ENCODE peak calls at places on chromosomes 16 and 17, in seven cellular contexts. U is left ventricle myocardium inferior, D is PC-3, T is prostate gland, K is OCI-LY7, M is neural progenitor cell, V is transverse colon. C is an unnamed sample.

GRCh38 chr16:71754108-71754507 is 29.6 kb upstream of the PHLPP2 start:
- DNase-seq in V (no peak), U (no peak), D (no peak), K (no peak), T (no peak), M (no peak), C (no peak)

GRCh38 chr16:73692861-73693260 is 603.8 kb upstream of the PSMD7 start:
- DNase-seq in K (no peak), U (no peak), T (peak; percentile 24), D (no peak), V (no peak), M (no peak), C (no peak)

GRCh38 chr16:31143889-31144148 is 6.0 kb downstream of the PRSS36 start:
- DNase-seq in T (no peak), D (no peak), K (no peak), U (no peak), V (no peak), M (no peak), C (no peak)

GRCh38 chr17:74024871-74025531 is 178.5 kb upstream of the RPL38 start:
- DNase-seq in D (no peak), K (no peak), T (no peak), V (no peak), M (peak; percentile 76), U (no peak), C (no peak)

GRCh38 chr16:11236855-11237254 is 19.1 kb downstream of the SOCS1 start:
- DNase-seq in K (no peak), V (no peak), D (no peak), M (no peak), U (no peak), T (no peak), C (peak; percentile 61)

GRCh38 chr17:8366231-8366630 is 10.3 kb downstream of the KRABD2 start:
- DNase-seq in D (peak; percentile 58), V (no peak), U (no peak), K (no peak), M (no peak), T (no peak), C (no peak)

GRCh38 chr17:80146121-80147034 is 550 bp downstream of the EIF4A3 start:
- DNase-seq in M (peak; percentile 75), D (peak; percentile 20), U (no peak), V (no peak), T (no peak), K (peak; percentile 71), C (peak; percentile 35)

GRCh38 chr17:78163881-78164747 is 4.3 kb upstream of the SYNGR2 start:
- DNase-seq in T (peak; percentile 58), M (no peak), D (no peak), K (no peak), V (peak; percentile 8), U (no peak), C (no peak)

GRCh38 chr17:13885953-13886889 is 183.1 kb upstream of the COX10 start:
- DNase-seq in T (no peak), V (no peak), U (peak; percentile 57), D (no peak), M (no peak), K (no peak), C (no peak)

DNA sequence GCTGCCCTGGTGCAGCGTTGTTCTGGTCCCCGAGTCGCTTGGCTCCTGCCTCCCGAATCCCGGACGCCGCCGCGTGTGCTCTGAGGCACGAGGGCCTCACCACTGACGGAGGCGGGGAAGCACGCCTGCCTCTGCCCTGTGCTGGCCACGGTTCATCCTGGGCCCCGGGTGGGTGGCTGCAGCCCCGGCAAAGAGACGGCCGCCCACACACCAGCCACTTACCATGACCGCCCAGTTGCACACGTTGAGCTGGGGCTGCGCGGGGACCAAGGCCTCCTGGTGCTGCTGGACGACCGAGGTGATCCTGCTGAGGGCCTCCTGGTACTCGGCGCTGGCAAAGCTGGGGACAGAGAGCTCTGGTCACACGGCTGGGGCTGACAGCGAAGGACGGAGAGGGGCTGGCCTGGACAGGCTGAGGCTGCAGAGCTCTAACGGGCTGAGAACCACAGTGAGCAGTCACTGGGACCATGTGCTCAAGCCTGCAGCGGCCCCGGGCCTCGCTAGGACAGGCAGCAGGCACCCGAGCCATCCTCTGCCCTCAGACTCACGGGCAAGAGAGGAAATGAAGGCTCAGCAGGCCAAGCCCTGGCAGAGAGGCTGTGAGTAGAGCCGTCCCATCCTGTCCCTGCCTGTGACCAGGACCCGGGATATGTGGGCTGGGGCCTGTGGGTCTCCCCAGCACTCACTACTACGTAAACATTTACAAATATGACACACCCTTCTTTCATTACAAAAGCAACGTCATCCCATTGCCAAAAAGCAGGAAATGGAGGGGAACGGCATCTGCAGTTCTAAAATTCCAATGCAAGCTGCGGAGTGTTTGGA is 6.3 kb upstream of the APRT start:
- DNase-seq in D (no peak), T (no peak), K (no peak), M (no peak), U (no peak), V (no peak), C (no peak)
- TF ChIP-seq CTCF in D (no peak), T (no peak), K (no peak), M (no peak), U (no peak), V (no peak), C (no peak)

DNA sequence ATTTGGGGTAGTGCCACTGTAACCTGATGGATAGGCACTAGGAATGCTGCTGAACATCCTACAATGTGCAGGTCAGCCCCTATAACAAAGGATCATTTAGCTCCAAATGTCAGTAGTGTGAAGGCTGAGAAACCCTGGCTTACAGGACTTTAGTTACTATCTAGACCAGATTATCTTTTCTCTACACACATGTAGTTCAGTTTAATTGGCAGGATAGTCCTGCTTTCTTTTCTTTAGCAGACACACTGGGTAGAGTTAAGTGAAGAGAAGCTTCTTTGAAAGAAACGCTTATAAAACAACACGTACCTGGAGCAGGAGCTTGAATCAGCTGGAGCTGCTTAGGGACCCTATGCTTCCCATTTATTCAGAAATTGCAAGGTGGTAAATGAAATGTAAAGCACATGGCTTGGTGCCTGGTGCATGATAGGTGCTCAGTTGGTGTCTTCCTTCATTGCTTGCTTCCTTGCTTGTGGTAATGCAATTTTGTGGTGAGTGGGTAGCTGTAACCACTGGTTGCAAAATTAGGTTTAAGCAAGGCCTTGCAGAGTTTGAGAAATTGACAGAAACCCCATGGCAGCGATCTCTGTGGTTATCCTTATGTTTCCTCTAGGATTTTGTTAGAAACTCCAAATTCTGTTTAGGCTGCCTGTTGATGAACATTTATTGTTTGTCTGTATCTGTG is 9.4 kb downstream of the METTL9 start:
- DNase-seq in T (no peak), M (peak; percentile 36), V (no peak), D (no peak), K (no peak), U (no peak), C (no peak)
- H3K4me1 ChIP-seq in T (no peaks in the 10 kb centered on the region), M (peaks cover 55% of the 10 kb centered on the region), V (peaks cover 31% of the 10 kb centered on the region), D (peaks cover 34% of the 10 kb centered on the region), K (peaks cover 52% of the 10 kb centered on the region), U (peaks cover 58% of the 10 kb centered on the region), C (peaks cover 8% of the 10 kb centered on the region)

DNA sequence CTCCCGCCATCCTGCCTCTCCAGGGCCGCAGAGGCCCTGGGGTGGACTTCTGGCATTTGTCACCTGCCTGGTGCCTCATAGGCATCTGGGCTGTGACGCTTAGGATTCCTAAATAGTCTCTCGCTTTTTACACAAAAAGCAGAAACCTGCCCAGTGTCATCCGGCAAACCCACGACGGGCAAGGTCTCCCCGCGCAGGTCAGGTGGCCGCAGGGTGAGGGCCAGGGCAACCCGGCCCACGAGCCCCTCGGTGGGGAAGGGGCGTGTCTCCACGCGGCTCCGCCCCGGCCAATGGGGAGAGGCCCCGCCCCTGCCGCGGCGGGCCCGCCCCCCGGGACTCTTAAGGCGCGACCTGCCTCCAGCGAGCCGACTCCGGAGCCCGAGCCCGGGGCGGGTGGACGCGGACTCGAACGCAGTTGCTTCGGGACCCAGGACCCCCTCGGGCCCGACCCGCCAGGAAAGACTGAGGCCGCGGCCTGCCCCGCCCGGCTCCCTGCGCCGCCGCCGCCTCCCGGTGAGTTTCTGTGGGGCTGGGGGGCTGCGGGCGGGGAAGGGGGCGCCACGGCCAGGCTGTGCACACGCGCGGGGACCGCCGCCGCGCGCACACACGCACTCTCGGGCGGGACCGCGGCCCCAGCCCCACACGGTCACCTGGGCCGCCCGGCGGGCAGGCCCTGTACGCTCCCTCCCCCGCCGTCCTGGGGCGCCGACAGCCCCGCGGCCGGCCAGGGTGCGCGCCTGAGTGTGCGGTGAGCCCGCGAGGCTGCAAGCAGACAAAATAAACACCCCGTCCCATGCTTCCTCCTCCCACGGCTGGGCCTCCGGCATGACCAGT is at the start of gene VASN:
- DNase-seq in V (peak; percentile 77), U (peak; percentile 83), D (peak; percentile 70), K (peak; percentile 64), M (peak; percentile 90), T (peak; percentile 85), C (peak; percentile 72)
- H3K27ac ChIP-seq in V (peak within 1 kb of the TSS; percentile 92), U (peak within 1 kb of the TSS; percentile 82), D (no peak within 1 kb of the TSS), K (no peak within 1 kb of the TSS), M (no peak within 1 kb of the TSS), T (peak within 1 kb of the TSS; percentile 74), C (peak within 1 kb of the TSS; percentile 86)

GRCh38 chr16:2586241-2586640 is 48.4 kb downstream of the PDPK1 start:
- DNase-seq in V (no peak), U (peak; percentile 9), D (no peak), K (no peak), M (peak; percentile 8), T (no peak), C (no peak)
- TF ChIP-seq CTCF in V (no peak), U (peak; percentile 19), D (no peak), K (peak; percentile 56), M (peak; percentile 33), T (no peak), C (no peak)

C was measured in lung.